ENCODE peak calls at places on chromosomes 4 and X, in six cellular contexts. U is activated CD8-positive, alpha-beta memory T cell treated with anti-CD3 and anti-CD28 coated beads for 24 hours; E is NCI-H748 treated with DMSO at 0.1 percent for 48 hours; Y is DMS79; J is CD4-positive, CD25-positive, alpha-beta regulatory T cell; D is RWPE1. G is an unnamed sample.

GRCh38 chrX:1466232-1466661 is 13.5 kb upstream of the ASMTL start:
- DNase-seq in U (peak; percentile 57), E (no peak), Y (no peak), J (no peak), D (no peak), G (no peak)

GRCh38 chr4:179095585-179096228 is 1653.5 kb upstream of the AGA start:
- DNase-seq in U (no peak), E (no peak), Y (no peak), J (no peak), D (no peak), G (peak; percentile 9)

GRCh38 chrX:74234829-74235228 is 69.2 kb upstream of the ZCCHC13 start:
- DNase-seq in U (no peak), E (no peak), Y (no peak), J (no peak), D (no peak), G (no peak)

GRCh38 chr4:679571-680083 is 5.3 kb downstream of the MYL5 start:
- DNase-seq in U (no peak), E (no peak), Y (no peak), J (no peak), D (no peak), G (no peak)

GRCh38 chr4:116387942-116388474 is 697.4 kb downstream of the TRAM1L1 start:
- DNase-seq in U (no peak), E (no peak), Y (no peak), J (no peak), D (no peak), G (no peak)

GRCh38 chrX:47482512-47483309 is at the start of gene ZNF41:
- DNase-seq in U (peak; percentile 85), E (peak; percentile 67), Y (peak; percentile 81), J (peak; percentile 91), D (peak; percentile 73), G (peak; percentile 90)

GRCh38 chr4:148998719-148999118 is 556.5 kb upstream of the NR3C2 start:
- DNase-seq in U (no peak), E (no peak), Y (no peak), J (no peak), D (no peak), G (no peak)

GRCh38 chr4:182898479-182898799 is 18.7 kb downstream of the DCTD start:
- DNase-seq in U (no peak), E (no peak), Y (no peak), J (no peak), D (no peak), G (no peak)

GRCh38 chr4:53905935-53906377 is 158.4 kb downstream of the CHIC2 start:
- DNase-seq in U (no peak), E (peak; percentile 20), Y (no peak), J (peak; percentile 42), D (no peak), G (peak; percentile 61)

GRCh38 chr4:104641427-104641826 is 146.7 kb upstream of the CXXC4 start:
- DNase-seq in U (no peak), E (peak; percentile 80), Y (no peak), J (no peak), D (no peak), G (peak; percentile 63)

G was measured in retina.